ENCODE peak calls at places on chromosomes 6 and 20, in four cellular contexts. I, L, E and R are unnamed samples.

GRCh38 chr6:79372757-79373156 is 138.3 kb upstream of the HMGN3 start:
- DNase-seq in L (no peak), I (no peak), E (no peak), R (no peak)

GRCh38 chr6:79034865-79035264 is 43.2 kb downstream of the PHIP start:
- DNase-seq in L (no peak), E (no peak), I (no peak), R (no peak)

GRCh38 chr20:38049800-38050199 is 16.3 kb downstream of the RPRD1B start:
- DNase-seq in L (no peak), I (peak), E (no peak), R (peak)

GRCh38 chr20:64250027-64250426 is 5.5 kb upstream of the PCMTD2 start:
- DNase-seq in E (no peak), L (no peak), I (no peak), R (no peak)

GRCh38 chr20:10467985-10468845 is 33.1 kb downstream of the SLX4IP start:
- DNase-seq in L (no peak), E (peak), I (peak), R (no peak)

GRCh38 chr6:107443066-107443903 is 16.1 kb downstream of the PDSS2 start:
- DNase-seq in L (no peak), E (no peak), I (peak), R (peak)

GRCh38 chr6:106089981-106090380 is 3.8 kb downstream of the PRDM1 start:
- DNase-seq in I (no peak), L (no peak), E (no peak), R (no peak)

GRCh38 chr20:23019403-23019802 is 15.7 kb upstream of the SSTR4 start:
- DNase-seq in E (no peak), L (no peak), I (no peak), R (no peak)

GRCh38 chr6:168007592-168008338 is 10.3 kb downstream of the KIF25 start:
- DNase-seq in E (no peak), L (no peak), I (peak), R (peak)

GRCh38 chr6:140269766-140270165 is 895.3 kb upstream of the CITED2 start:
- DNase-seq in E (no peak), L (no peak), I (peak), R (no peak)

GRCh38 chr6:122610690-122611455 is 668 bp downstream of the PKIB start:
- DNase-seq in I (peak), L (peak), E (peak), R (peak)
- H3K27ac ChIP-seq in I (no peak), L (no peak), E (no peak), R (no peak)

GRCh38 chr20:18853216-18853615 is 39.6 kb downstream of the SCP2D1 start:
- DNase-seq in I (no peak), E (no peak), L (no peak), R (no peak)

GRCh38 chr20:18856873-18857272 is 43.3 kb downstream of the SCP2D1 start:
- DNase-seq in L (no peak), E (peak), I (no peak), R (no peak)

GRCh38 chr20:18852318-18852717 is 38.7 kb downstream of the SCP2D1 start:
- DNase-seq in I (no peak), E (no peak), L (no peak), R (no peak)

GRCh38 chr20:18851556-18852098 is 38.0 kb downstream of the SCP2D1 start:
- DNase-seq in I (no peak), E (no peak), L (no peak), R (no peak)

GRCh38 chr20:18853946-18854646 is 40.5 kb downstream of the SCP2D1 start:
- DNase-seq in L (no peak), E (no peak), I (no peak), R (no peak)
- H2AFZ ChIP-seq in L (no peak), E (no peak), I (no peak), R (no peak)

GRCh38 chr6:40692311-40692710 is 105.1 kb upstream of the LRFN2 start:
- DNase-seq in L (no peak), E (no peak), I (no peak), R (no peak)

GRCh38 chr6:40695750-40696415 is 108.7 kb upstream of the LRFN2 start:
- DNase-seq in E (no peak), L (no peak), I (no peak), R (no peak)

GRCh38 chr6:40693767-40694166 is 106.6 kb upstream of the LRFN2 start:
- DNase-seq in L (no peak), I (no peak), E (no peak), R (no peak)

GRCh38 chr6:40700006-40700405 is 112.8 kb upstream of the LRFN2 start:
- DNase-seq in L (no peak), E (no peak), I (no peak), R (no peak)

DNA sequence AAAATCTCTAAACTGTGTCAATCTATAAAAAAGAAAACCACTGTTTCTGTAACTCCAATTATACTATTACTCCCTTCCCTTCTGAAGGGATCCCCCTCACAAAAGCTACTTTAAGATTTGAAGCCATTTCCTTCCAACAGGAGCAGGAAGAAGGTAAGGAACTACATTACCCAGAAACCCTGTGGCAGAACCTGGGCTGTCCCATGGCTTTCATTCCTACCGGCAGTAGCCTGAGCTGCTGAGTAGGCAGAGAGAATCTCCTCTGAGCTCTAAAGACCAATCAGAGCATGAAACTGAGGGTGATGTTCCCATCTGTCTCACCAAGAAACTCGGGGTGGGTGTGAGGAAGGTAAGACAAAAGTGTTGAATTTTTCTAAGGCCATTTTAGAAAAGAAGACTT is 108.0 kb upstream of the LRFN2 start:
- DNase-seq in I (no peak), E (peak), L (peak), R (no peak)
- H3K4me2 ChIP-seq in I (no peak), E (no peak), L (no peak), R (no peak)

GRCh38 chr6:26183237-26183580 is 96.0 kb downstream of the HFE start:
- DNase-seq in E (no peak), L (no peak), I (no peak), R (no peak)
- H3K27ac ChIP-seq in E (peak), L (peak), I (peak), R (peak)

DNA sequence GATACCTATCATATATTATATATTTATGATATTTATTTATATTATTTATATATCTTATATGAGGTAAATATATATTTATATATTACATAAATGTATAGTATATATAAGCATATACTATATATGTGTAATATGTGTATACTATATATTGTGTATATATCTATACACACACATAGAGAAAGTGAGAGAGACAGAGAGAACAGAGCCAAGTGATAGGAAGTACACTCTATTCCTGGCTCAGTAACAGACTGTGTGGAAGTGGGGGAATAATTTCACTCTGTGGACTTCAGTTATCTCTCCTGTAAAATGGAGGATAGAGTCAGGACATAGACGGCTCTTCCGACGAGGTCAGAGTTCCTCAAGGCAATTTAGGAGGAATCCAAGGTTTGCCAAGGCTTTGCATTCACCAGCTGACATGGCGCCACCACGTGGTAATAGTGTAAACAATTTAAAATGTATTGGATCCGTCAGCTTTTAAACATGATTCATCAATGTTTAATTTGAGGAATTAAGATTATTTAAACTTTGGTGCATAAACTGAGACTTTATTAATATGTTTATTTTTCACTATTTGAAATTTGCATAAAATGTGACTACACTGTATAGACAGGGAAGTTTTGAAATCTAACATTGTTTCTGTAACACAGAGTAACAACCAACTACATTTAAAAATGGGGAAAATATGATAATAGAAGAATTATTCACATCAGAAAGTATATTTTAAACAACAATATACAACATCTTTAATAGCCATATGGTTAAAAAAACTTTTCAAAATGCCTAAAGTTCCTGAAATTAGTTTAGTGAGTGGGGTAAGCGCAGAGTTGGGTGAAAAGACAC is 75.4 kb upstream of the TMEM244 start:
- DNase-seq in L (no peak), I (peak), E (peak), R (no peak)
- H2AFZ ChIP-seq in L (peak), I (peak), E (no peak), R (peak)

DNA sequence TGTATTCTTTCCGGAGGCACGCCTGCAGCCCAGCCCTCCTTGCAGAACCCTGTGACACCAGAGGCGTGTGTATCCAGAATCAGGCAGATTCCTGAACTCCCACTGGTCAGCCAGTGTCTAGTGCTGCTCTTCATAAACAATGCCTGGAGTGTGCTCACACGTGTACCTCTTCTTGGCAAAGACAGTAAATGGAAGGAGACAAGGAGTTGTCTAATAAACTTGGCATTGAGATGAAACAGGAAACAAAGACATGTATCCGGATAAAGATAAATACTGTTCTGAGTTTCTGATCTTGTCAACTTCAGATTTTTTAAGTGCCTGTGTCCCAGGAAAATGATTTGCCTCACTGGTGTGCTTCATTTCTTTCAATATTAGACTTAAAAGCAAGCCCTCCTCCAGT is 1.7 kb downstream of the RPS6KA2 start:
- DNase-seq in I (peak), L (peak), E (no peak), R (no peak)
- H3K4me2 ChIP-seq in I (peak), L (peak), E (no peak), R (peak)

GRCh38 chr6:41160933-41161332 is 2.0 kb downstream of the TREM2 start:
- DNase-seq in L (no peak), I (no peak), E (no peak), R (no peak)
- H3K27ac ChIP-seq in L (no peak), I (no peak), E (no peak), R (no peak)

GRCh38 chr20:41905186-41905585 is 287.0 kb upstream of the CHD6 start:
- DNase-seq in L (no peak), I (no peak), E (no peak), R (no peak)
- H2AFZ ChIP-seq in L (no peak), I (no peak), E (no peak), R (no peak)

GRCh38 chr6:117456255-117456654 is 26.2 kb upstream of the DCBLD1 start:
- DNase-seq in E (no peak), I (no peak), L (no peak), R (no peak)
- H3K4me2 ChIP-seq in E (no peak), I (no peak), L (no peak), R (no peak)

DNA sequence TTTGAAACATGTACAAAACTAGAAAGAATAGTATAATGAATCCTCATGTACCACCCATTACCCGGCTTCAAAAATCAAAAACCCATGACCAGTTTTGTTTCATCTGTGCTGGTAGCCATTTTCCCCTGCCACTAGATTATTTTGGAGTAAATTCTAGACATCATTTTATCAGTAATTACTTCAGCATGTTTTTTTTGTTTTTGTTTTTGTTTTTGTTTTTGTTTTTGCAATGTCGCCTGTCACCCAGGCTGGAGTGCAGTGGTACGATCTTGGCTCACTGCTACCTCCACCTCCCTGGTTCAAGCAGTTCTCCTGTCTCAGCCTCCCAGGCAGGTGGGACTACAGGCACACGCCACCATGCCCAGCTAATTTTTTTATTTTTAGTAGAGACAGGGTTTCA is 8.0 kb upstream of the PKIG start:
- DNase-seq in E (no peak), I (no peak), L (no peak), R (no peak)
- H3K27ac ChIP-seq in E (no peak), I (no peak), L (peak), R (no peak)